ENCODE peak calls at places on chromosomes 6 and 20, in four cellular contexts. C is esophagus squamous epithelium, L is heart left ventricle, O is brain microvascular endothelial cell. S is an unnamed sample. For H3K36me3, the result is how much of the 10 kb centered on the place peaks cover.

GRCh38 chr6:106114492-106114891 is 28.4 kb downstream of the PRDM1 start:
- DNase-seq in O (no peak), L (no peak), C (no peak), S (no peak)

GRCh38 chr6:111533087-111533784 is 50.2 kb upstream of the REV3L start:
- DNase-seq in O (no peak), C (no peak), L (no peak), S (no peak)

GRCh38 chr6:111591370-111591900 is 14.2 kb downstream of the TRAF3IP2 start:
- DNase-seq in L (peak), O (peak), C (no peak), S (peak)

GRCh38 chr20:42366626-42367025 is 748.4 kb upstream of the CHD6 start:
- DNase-seq in C (no peak), L (no peak), O (no peak), S (no peak)

GRCh38 chr20:14197097-14197496 is 140.3 kb downstream of the FLRT3 start:
- DNase-seq in L (no peak), C (no peak), O (peak), S (no peak)

GRCh38 chr6:96554559-96554958 is 8.4 kb upstream of the FHL5 start:
- DNase-seq in L (no peak), C (no peak), O (no peak), S (no peak)

GRCh38 chr6:117498159-117498558 is 15.7 kb downstream of the DCBLD1 start:
- DNase-seq in L (no peak), C (no peak), O (peak), S (peak)

GRCh38 chr20:329851-330232 is 4.5 kb downstream of the SOX12 start:
- DNase-seq in O (no peak), C (no peak), L (no peak), S (no peak)

GRCh38 chr6:168005796-168006195 is 8.3 kb downstream of the KIF25 start:
- DNase-seq in L (no peak), O (no peak), C (no peak), S (no peak)

GRCh38 chr6:52877786-52878185 is 31.7 kb downstream of the GSTA3 start:
- DNase-seq in O (no peak), L (no peak), C (no peak), S (no peak)

GRCh38 chr20:56554869-56555268 is 21.8 kb downstream of the FAM209B start:
- DNase-seq in L (peak), C (no peak), O (peak), S (peak)

GRCh38 chr6:132712366-132712765 is 1.5 kb downstream of the VNN1 start:
- DNase-seq in C (no peak), O (peak), L (no peak), S (peak)

GRCh38 chr20:58140787-58141396 is 87.6 kb downstream of the ANKRD60 start:
- DNase-seq in O (no peak), L (no peak), C (no peak), S (no peak)

GRCh38 chr6:161836643-161837448 is 563.0 kb upstream of the AGPAT4 start:
- DNase-seq in C (no peak), L (no peak), O (no peak), S (no peak)

GRCh38 chr6:165573671-165574070 is 89.4 kb downstream of the PDE10A start:
- DNase-seq in L (peak), C (no peak), O (peak), S (peak)

GRCh38 chr20:52201395-52201794 is 9.8 kb upstream of the ZFP64 start:
- DNase-seq in O (no peak), L (no peak), C (no peak), S (peak)

GRCh38 chr20:57432874-57433491 is 41.8 kb downstream of the RBM38 start:
- DNase-seq in L (peak), O (no peak), C (peak), S (peak)

GRCh38 chr20:37741055-37741454 is 47.2 kb downstream of the CTNNBL1 start:
- DNase-seq in C (no peak), L (no peak), O (peak), S (peak)

GRCh38 chr6:7417684-7418083 is 28.1 kb downstream of the RIOK1 start:
- DNase-seq in L (no peak), O (no peak), C (no peak), S (no peak)

GRCh38 chr6:6689413-6690143 is 101.1 kb downstream of the LY86 start:
- DNase-seq in C (no peak), L (no peak), O (no peak), S (peak)

GRCh38 chr6:572596-573265 is 84.2 kb downstream of the HUS1B start:
- DNase-seq in L (no peak), C (no peak), O (peak), S (no peak)

DNA sequence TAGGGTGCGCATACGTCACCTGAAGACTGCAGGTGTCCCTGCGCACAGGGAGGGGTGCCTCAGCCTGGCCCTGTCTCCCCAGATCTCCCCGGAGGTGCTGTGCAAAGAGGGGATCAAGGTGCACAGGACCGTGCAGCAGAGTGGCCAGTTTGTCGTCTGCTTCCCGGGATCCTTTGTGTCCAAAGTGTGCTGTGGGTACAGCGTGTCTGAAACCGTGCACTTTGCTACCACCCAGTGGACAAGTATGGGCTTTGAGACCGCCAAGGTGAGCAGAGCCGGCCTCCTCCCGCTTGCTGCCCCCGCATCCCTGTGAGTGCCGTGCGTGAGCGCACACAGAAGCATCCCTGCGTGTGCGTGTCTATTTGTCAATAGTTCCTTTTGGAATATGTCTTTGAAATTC is 150.7 kb downstream of the DTNBP1 start:
- DNase-seq in O (no peak), C (no peak), L (peak), S (no peak)
- H3K36me3 ChIP-seq in O (under half), C (under half), L (half or more), S (half or more)

DNA sequence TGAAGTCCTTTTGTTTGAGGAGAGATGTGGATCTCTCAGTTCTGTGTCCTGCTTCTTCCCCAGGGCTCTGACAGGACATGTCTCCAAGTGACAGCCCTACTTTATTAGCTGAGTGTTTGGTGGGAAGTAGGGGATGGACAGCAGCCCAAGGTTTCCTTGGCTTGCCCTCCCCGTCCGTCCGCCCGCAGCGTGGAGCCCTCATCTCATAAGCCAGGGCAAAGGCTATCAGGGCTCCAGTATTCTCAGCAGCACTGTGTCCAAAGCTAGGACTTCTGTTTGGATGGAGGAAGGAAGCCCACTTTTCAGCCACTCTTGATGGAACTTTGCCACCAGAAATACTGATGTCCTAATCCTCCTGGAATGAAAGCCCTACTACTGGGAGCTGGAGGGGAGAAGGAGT is 13.6 kb downstream of the CDC5L start:
- DNase-seq in L (no peak), O (no peak), C (no peak), S (no peak)
- H3K36me3 ChIP-seq in L (half or more), O (under half), C (under half), S (under half)

GRCh38 chr6:2950713-2951112 is 20.7 kb downstream of the SERPINB6 start:
- DNase-seq in L (no peak), O (no peak), C (no peak), S (peak)

GRCh38 chr6:2953098-2953497 is 18.3 kb downstream of the SERPINB6 start:
- DNase-seq in L (no peak), O (no peak), C (no peak), S (no peak)

GRCh38 chr6:2952557-2953095 is 18.7 kb downstream of the SERPINB6 start:
- DNase-seq in L (peak), O (peak), C (no peak), S (peak)

GRCh38 chr6:2949536-2950083 is 21.8 kb downstream of the SERPINB6 start:
- DNase-seq in L (no peak), O (no peak), C (no peak), S (no peak)

DNA sequence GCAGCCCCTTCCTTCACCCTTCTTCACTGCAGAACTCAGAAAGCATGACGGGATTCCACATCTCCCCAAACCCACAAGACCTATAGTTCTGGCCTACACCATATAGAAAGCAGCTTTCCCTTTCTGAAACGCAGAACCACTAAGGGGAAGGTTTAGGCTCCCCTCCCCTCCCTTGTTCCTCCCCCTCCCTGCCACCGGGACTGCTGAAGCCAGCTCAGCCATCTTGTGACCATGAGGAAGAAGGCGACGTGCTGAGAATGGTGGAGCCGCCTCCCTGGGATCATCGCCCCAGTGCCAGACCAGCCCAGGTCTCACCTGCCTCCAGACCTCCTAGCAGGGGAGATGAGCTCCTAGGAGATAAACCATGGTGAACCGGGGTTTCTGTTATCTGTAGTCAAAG is 19.6 kb downstream of the SERPINB6 start:
- DNase-seq in O (no peak), C (no peak), L (peak), S (no peak)
- H3K36me3 ChIP-seq in O (under half), C (under half), L (half or more), S (under half)

DNA sequence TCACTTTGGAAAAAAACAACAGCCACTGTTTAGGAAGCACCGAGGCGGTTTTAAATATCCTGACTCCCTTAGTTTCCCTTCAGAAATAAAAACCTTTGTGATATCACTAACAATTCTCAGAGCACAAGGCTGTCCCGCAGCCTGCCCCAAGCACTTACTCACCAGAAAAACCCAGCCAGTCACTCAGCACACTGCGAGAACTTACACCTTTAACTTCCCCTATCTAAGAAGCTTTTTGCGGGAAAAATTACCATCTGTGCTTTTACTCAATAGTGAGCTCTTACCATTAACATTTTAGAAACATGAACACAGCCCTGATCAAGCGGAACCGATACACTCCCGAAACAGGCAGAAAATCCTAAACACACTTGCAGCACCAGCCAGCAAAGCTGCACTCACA is 9.2 kb downstream of the ZBTB46 start:
- DNase-seq in L (no peak), C (no peak), O (no peak), S (no peak)
- H3K36me3 ChIP-seq in L (under half), C (under half), O (under half), S (under half)

GRCh38 chr6:18248698-18249097 is 15.6 kb downstream of the DEK start:
- DNase-seq in O (no peak), C (no peak), L (no peak), S (no peak)

GRCh38 chr6:18245642-18246041 is 18.7 kb downstream of the DEK start:
- DNase-seq in C (no peak), L (no peak), O (no peak), S (no peak)

GRCh38 chr6:18246205-18246604 is 18.1 kb downstream of the DEK start:
- DNase-seq in C (no peak), O (no peak), L (no peak), S (peak)

GRCh38 chr6:18245079-18245478 is 19.3 kb downstream of the DEK start:
- DNase-seq in L (no peak), C (no peak), O (no peak), S (no peak)

GRCh38 chr6:18247002-18247401 is 17.3 kb downstream of the DEK start:
- DNase-seq in O (no peak), C (no peak), L (no peak), S (no peak)
- H3K36me3 ChIP-seq in O (under half), C (under half), L (half or more), S (under half)

DNA sequence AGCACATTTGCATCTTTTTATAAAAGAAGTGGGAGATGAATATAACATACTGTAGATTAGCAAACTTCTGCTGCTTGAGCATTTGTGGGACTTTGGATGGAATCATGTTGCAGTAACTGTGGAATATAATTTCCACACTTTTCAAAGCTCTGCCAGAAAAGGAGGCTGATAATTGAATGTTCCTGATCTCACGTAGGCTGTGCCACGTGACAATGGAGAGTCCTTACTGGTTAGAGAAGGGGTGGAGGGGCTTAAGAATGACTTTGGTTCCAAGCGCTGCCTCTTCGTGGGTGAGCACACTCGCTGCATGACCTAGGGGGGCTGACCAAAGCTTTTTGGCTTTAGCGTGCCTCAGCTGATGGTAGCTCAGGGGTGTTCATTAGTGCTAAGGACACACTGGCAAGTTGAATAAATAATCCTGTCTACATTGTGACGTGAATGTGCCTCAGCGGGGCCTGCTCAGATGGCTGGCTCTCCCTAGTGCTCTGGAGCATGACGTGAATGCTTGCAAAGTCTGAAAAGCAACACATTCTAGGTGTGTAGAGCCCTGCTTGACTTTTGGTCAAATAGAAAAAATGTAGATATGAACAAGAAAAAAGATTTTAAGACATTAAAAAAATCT is 15.0 kb downstream of the WRNIP1 start:
- DNase-seq in C (no peak), L (no peak), O (no peak), S (no peak)
- H3K36me3 ChIP-seq in C (under half), L (half or more), O (under half), S (under half)

DNA sequence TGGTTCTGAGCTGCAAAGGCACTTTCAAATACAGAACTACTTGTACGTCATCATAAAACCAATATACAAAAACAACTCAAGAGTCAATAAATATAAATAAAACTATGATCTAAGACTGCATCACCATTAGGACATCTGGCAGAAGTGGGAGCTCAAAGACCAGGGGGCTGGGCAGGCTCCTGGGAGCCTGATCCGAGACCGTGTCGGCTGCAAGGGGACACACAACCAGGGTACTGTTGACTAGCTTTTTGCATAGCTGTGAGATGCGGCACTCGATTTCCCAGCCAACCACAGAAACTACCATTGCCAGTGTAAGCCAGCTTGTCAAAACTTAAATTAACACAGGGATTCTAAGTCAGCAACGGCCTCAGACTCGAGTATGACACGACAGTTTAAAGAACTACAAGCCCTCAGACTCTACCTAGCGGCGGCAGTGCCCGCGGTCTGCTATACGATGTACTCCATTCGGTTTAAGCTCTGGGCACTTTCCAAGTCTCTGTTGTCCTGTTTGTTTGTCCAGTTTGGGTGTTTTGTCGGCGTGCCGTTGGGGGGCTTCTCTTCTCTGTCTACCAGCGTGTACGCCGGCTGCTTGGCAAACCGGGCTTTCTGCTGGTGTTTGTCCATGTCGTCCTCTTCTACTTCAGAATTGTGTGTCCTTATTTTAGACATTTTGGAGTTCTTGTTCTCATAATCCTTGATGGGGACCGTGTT is 34.6 kb downstream of the JAG1 start:
- DNase-seq in C (no peak), O (no peak), L (no peak), S (no peak)
- H3K36me3 ChIP-seq in C (under half), O (half or more), L (half or more), S (under half)